ENCODE peak calls at places on chromosomes 3 and 15, in four cellular contexts. F is lower lobe of right lung, A is neural crest cell, I is prostate gland. J is an unnamed sample.
A peak's percentile ranks its signal among the peaks of the same experiment; 100 is the strongest.

GRCh38 chr15:84747423-84748273 is 744 bp upstream of the ZNF592 start:
- DNase-seq in F (peak; percentile 91), A (peak; percentile 66), I (peak; percentile 61), J (peak; percentile 82)

GRCh38 chr3:52280046-52280445 is 1.6 kb upstream of the WDR82 start:
- DNase-seq in F (no peak), A (no peak), I (no peak), J (no peak)

GRCh38 chr3:165443664-165444063 is 247.5 kb upstream of the SLITRK3 start:
- DNase-seq in F (no peak), A (no peak), I (no peak), J (no peak)

GRCh38 chr3:183477801-183478456 is 49.5 kb upstream of the MCF2L2 start:
- DNase-seq in F (no peak), A (no peak), I (no peak), J (no peak)

GRCh38 chr15:88839146-88839545 is 35.9 kb downstream of the ACAN start:
- DNase-seq in F (no peak), A (no peak), I (no peak), J (no peak)

GRCh38 chr15:91561371-91562100 is 292.0 kb upstream of the SLCO3A1 start:
- DNase-seq in F (no peak), A (no peak), I (no peak), J (peak; percentile 51)

GRCh38 chr3:12440927-12441326 is 43.4 kb upstream of the TSEN2 start:
- DNase-seq in F (no peak), A (no peak), I (no peak), J (no peak)

GRCh38 chr3:179898024-179898423 is 138.7 kb downstream of the PEX5L start:
- DNase-seq in F (no peak), A (peak; percentile 14), I (no peak), J (peak; percentile 72)

GRCh38 chr15:73928971-73929627 is 2.8 kb downstream of the LOXL1 start:
- DNase-seq in F (peak; percentile 24), A (no peak), I (no peak), J (no peak)

GRCh38 chr15:73927003-73927475 is 777 bp downstream of the LOXL1 start:
- DNase-seq in F (peak; percentile 75), A (peak; percentile 41), I (peak; percentile 62), J (peak; percentile 67)

GRCh38 chr15:73926191-73927002 is at the start of gene LOXL1:
- DNase-seq in F (peak; percentile 66), A (peak; percentile 61), I (peak; percentile 48), J (peak; percentile 28)

GRCh38 chr15:73928241-73928579 is 1.9 kb downstream of the LOXL1 start:
- DNase-seq in F (peak; percentile 35), A (no peak), I (no peak), J (no peak)

GRCh38 chr15:73927476-73928240 is 1.4 kb downstream of the LOXL1 start:
- DNase-seq in F (peak; percentile 84), A (no peak), I (peak; percentile 55), J (peak; percentile 85)
- TF ChIP-seq CTCF in F (peak; percentile 49), A (peak; percentile 58), I (peak; percentile 53), J (peak; percentile 77)

GRCh38 chr15:53716909-53717878 is 42.3 kb downstream of the WDR72 start:
- DNase-seq in F (no peak), A (no peak), I (no peak), J (no peak)
- TF ChIP-seq CTCF in F (peak; percentile 13), A (peak; percentile 63), I (peak; percentile 29), J (peak; percentile 19)

DNA sequence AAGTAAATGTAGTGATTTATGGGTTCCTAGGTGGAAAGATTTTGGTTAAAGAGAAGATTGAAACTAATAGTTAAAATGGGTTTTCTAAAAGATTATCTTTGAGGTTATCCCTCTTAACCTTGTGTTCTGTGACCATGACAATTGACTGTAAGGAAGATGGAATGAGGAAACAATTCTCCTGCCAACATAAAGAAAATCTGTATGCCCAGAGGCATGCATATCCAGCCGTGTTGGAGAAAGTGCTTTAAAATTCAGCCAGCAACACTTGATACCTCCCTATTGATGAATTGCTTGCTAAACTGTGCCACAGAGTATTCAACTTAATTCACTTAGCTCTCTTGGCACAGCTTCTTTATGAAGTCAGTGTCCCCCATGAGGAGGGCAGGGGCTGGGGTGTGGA is 203.4 kb downstream of the UBE2E2 start:
- DNase-seq in F (no peak), A (no peak), I (no peak), J (no peak)
- TF ChIP-seq CTCF in F (no peak), A (no peak), I (no peak), J (no peak)

DNA sequence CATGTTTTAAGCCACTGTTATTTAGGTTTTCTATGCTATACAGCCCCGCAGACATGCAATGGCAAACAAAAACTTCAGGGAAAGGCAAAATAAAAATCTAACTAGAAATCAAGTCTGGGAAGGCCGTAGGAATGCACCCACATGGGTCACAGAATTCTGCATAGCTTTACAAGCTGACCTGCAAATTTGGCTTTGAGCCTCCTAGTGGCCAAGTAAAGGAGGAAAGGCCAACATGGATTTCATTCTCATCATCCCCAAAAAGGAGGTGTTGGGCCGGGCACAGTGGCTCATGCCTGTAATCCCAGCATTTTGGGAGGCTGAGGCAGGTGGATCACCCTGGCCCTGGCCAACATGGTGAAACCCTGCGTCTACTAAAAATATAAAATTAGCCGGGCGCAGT is 124.3 kb downstream of the FBLN2 start:
- DNase-seq in F (no peak), A (no peak), I (no peak), J (no peak)
- TF ChIP-seq CTCF in F (no peak), A (peak; percentile 56), I (no peak), J (peak; percentile 33)

GRCh38 chr15:49082960-49083359 is 36.7 kb upstream of the SECISBP2L start:
- DNase-seq in F (no peak), A (no peak), I (no peak), J (no peak)
- TF ChIP-seq CTCF in F (no peak), A (no peak), I (no peak), J (no peak)

GRCh38 chr3:57586778-57587177 is 10.4 kb downstream of the ARF4 start:
- DNase-seq in F (no peak), A (no peak), I (no peak), J (no peak)

GRCh38 chr3:57587946-57588345 is 9.2 kb downstream of the ARF4 start:
- DNase-seq in F (no peak), A (no peak), I (no peak), J (no peak)

GRCh38 chr3:57577786-57578185 is 19.4 kb downstream of the ARF4 start:
- DNase-seq in F (no peak), A (no peak), I (no peak), J (no peak)

GRCh38 chr3:57583544-57583943 is 13.6 kb downstream of the ARF4 start:
- DNase-seq in F (no peak), A (no peak), I (no peak), J (no peak)

DNA sequence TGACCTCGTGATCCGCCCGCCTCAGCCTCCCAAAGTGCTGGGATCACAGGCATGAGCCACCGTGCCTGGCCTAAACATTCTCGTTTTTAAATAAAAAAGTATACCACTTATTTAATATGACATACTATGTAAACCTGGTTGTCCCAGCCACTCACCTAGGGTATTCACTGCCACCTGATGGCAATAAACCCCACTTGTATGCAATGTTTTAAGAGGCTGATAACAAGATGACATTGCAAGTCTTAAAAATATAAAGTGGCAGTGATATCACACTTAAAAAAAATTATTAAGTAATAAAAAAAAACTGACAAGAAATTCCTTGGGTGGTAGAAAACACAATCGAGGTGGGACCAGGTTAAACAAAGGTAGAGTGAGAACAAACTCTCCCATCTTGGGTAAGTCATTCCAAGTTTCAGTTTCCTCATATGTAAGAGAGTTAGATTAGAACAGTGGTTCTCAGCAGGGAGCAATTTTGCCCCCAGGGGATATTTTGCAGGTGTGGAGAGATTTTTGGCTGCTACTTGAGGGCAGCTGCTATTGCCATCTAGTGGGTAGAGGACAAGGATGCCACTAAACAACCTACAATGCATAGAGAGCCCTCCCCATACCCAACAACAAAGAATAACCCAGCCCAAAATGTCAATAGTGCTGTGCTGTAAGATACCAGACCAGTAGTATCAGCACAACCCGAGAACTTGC is 14.5 kb downstream of the ARF4 start:
- DNase-seq in F (no peak), A (no peak), I (no peak), J (peak; percentile 76)
- TF ChIP-seq CTCF in F (no peak), A (peak; percentile 51), I (peak; percentile 25), J (no peak)

GRCh38 chr3:10743366-10744097 is 72.5 kb upstream of the SLC6A11 start:
- DNase-seq in F (no peak), A (no peak), I (no peak), J (no peak)

GRCh38 chr3:10745392-10745791 is 70.6 kb upstream of the SLC6A11 start:
- DNase-seq in F (no peak), A (no peak), I (no peak), J (no peak)

GRCh38 chr3:10742031-10742671 is 73.9 kb upstream of the SLC6A11 start:
- DNase-seq in F (no peak), A (no peak), I (no peak), J (no peak)

GRCh38 chr3:10746001-10746400 is 70.0 kb upstream of the SLC6A11 start:
- DNase-seq in F (no peak), A (no peak), I (no peak), J (no peak)

GRCh38 chr3:10744098-10744465 is 71.9 kb upstream of the SLC6A11 start:
- DNase-seq in F (no peak), A (no peak), I (no peak), J (peak; percentile 35)
- TF ChIP-seq CTCF in F (no peak), A (peak; percentile 28), I (no peak), J (no peak)

DNA sequence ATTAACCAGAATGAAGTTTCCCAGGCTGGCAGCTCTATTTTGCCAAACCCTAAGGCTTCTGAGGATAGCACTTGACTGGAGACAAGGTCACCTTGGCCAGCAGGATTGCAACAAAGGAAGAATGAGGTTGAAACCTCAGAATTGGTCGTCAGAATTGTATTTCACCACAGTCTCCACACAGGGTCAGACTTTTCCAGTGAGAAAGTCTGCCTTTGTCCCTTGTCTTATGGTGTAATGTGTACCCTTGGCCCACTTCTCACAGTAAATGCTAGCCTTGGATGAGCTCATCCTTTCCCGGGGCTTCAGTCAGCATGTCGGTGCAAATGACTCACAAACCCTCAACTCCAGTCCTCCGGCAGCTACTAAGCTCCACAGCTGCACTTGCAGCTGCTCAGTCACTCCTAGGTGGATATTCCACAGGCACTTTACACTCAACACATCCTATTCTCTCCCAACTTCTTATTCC is 19.7 kb downstream of the SSR3 start:
- DNase-seq in F (peak; percentile 55), A (peak; percentile 12), I (no peak), J (peak; percentile 76)
- TF ChIP-seq CTCF in F (no peak), A (peak; percentile 41), I (peak; percentile 24), J (no peak)

GRCh38 chr3:65436580-65436979 is 602.1 kb downstream of the MAGI1 start:
- DNase-seq in F (no peak), A (peak; percentile 28), I (no peak), J (peak; percentile 4)
- TF ChIP-seq CTCF in F (peak; percentile 34), A (peak; percentile 67), I (peak; percentile 37), J (peak; percentile 13)